ENCODE peak calls at places on chromosomes 11 and 22, in six cellular contexts. One of them, this sample, is unnamed.

GRCh38 chr11:1881442-1882264 is 10.0 kb downstream of the PRR33 start:
- DNase-seq in adrenal gland: no peak
- DNase-seq in body of pancreas: peak
- DNase-seq in transverse colon: no peak
- DNase-seq in Peyer's patch: peak
- DNase-seq in H1: no peak
- DNase-seq in this sample: peak

GRCh38 chr11:94674005-94674491 is 94.1 kb upstream of the AMOTL1 start:
- DNase-seq in body of pancreas: no peak
- DNase-seq in adrenal gland: peak
- DNase-seq in H1: peak
- DNase-seq in transverse colon: no peak
- DNase-seq in Peyer's patch: no peak
- DNase-seq in this sample: peak

GRCh38 chr11:59503276-59503675 is at the start of gene OR4D11:
- DNase-seq in transverse colon: no peak
- DNase-seq in H1: no peak
- DNase-seq in body of pancreas: no peak
- DNase-seq in adrenal gland: no peak
- DNase-seq in Peyer's patch: no peak
- DNase-seq in this sample: no peak

GRCh38 chr11:6405837-6406236 is 13.1 kb downstream of the APBB1 start:
- DNase-seq in transverse colon: no peak
- DNase-seq in adrenal gland: no peak
- DNase-seq in H1: no peak
- DNase-seq in body of pancreas: no peak
- DNase-seq in Peyer's patch: no peak
- DNase-seq in this sample: no peak

GRCh38 chr22:36379593-36380361 is 8.0 kb downstream of the MYH9 start:
- DNase-seq in H1: no peak
- DNase-seq in body of pancreas: no peak
- DNase-seq in Peyer's patch: peak
- DNase-seq in transverse colon: no peak
- DNase-seq in adrenal gland: no peak
- DNase-seq in this sample: no peak

GRCh38 chr11:26231252-26231661 is 100.7 kb upstream of the ANO3 start:
- DNase-seq in H1: no peak
- DNase-seq in body of pancreas: no peak
- DNase-seq in Peyer's patch: no peak
- DNase-seq in transverse colon: no peak
- DNase-seq in adrenal gland: no peak
- DNase-seq in this sample: no peak

GRCh38 chr22:25360411-25360810 is 141.0 kb downstream of the CRYBB2 start:
- DNase-seq in transverse colon: no peak
- DNase-seq in H1: no peak
- DNase-seq in adrenal gland: no peak
- DNase-seq in Peyer's patch: no peak
- DNase-seq in body of pancreas: no peak
- DNase-seq in this sample: no peak

GRCh38 chr11:61817471-61818202 is 834 bp upstream of the FADS1 start:
- DNase-seq in adrenal gland: no peak
- DNase-seq in body of pancreas: no peak
- DNase-seq in transverse colon: no peak
- DNase-seq in H1: no peak
- DNase-seq in Peyer's patch: no peak
- DNase-seq in this sample: no peak

GRCh38 chr11:112635338-112635737 is 325.9 kb upstream of the NCAM1 start:
- DNase-seq in H1: no peak
- DNase-seq in transverse colon: no peak
- DNase-seq in body of pancreas: no peak
- DNase-seq in Peyer's patch: no peak
- DNase-seq in adrenal gland: no peak
- DNase-seq in this sample: no peak

GRCh38 chr11:116226731-116227130 is 546.1 kb downstream of the BUD13 start:
- DNase-seq in body of pancreas: no peak
- DNase-seq in Peyer's patch: no peak
- DNase-seq in H1: no peak
- DNase-seq in adrenal gland: no peak
- DNase-seq in transverse colon: no peak
- DNase-seq in this sample: no peak

GRCh38 chr11:125053167-125053566 is 9.9 kb upstream of the SLC37A2 start:
- DNase-seq in body of pancreas: no peak
- DNase-seq in H1: no peak
- DNase-seq in transverse colon: no peak
- DNase-seq in Peyer's patch: no peak
- DNase-seq in adrenal gland: no peak
- DNase-seq in this sample: no peak

GRCh38 chr11:71070490-71071455 is 181.6 kb downstream of the SHANK2 start:
- DNase-seq in transverse colon: no peak
- DNase-seq in Peyer's patch: no peak
- DNase-seq in adrenal gland: no peak
- DNase-seq in body of pancreas: no peak
- DNase-seq in H1: no peak
- DNase-seq in this sample: no peak
- H3K4me3 ChIP-seq in transverse colon: no peak
- H3K4me3 ChIP-seq in Peyer's patch: no peak
- H3K4me3 ChIP-seq in adrenal gland: no peak
- H3K4me3 ChIP-seq in body of pancreas: no peak
- H3K4me3 ChIP-seq in H1: no peak
- H3K4me3 ChIP-seq in this sample: no peak

DNA sequence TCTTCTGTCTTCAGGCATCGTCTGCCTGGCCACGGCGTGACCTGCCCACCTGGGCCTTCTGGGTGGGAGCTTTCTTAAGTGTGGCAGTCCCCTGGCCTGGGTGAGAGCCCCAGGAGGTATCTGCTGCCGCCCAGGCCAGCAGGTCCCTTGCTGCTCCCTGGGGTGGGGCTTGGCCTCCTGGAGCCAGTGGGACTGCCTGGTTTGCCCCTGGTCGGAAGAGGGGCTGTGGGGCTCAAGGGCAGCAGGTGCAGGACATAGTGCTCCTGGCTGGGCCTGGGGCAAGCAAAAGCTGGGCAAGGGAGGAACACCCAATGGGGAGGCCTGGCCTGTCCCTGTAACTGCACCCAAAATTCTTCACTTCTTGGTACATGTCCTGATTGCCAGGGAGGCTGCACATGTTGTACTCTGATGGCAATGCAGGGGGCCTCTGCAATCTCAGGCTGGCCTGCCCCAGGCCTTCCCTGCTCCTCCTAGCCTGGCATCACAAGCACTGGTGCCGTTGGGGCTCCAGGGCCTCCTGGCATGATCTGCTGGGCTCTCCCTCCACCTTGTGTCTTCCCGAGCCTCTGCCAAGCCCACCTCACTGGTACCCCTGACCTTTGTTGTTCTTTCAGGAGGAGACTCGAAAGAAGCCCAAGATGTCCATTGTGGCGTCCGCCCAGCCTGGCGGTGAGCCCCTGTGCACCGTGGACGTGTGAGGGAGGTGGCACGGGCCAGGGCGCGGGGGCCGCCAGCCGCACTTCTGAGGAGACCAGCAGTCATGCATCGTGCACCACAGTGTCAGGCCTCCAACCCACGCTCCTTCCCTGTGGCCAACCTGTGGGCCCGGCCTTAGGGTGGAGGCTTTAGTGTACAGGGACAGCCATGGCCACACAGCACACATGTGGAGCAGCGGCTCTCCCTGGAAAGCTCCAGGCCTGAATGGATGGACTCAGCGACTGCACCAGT is 6.2 kb upstream of the RANBP1 start:
- DNase-seq in H1: no peak
- DNase-seq in transverse colon: no peak
- DNase-seq in Peyer's patch: no peak
- DNase-seq in adrenal gland: no peak
- DNase-seq in body of pancreas: no peak
- DNase-seq in this sample: no peak
- TF ChIP-seq POLR2A in H1: peak
- TF ChIP-seq POLR2A in transverse colon: no peak
- TF ChIP-seq POLR2A in Peyer's patch: no peak
- TF ChIP-seq POLR2A in adrenal gland: no peak
- TF ChIP-seq POLR2A in body of pancreas: no peak
- TF ChIP-seq POLR2A in this sample: no peak

DNA sequence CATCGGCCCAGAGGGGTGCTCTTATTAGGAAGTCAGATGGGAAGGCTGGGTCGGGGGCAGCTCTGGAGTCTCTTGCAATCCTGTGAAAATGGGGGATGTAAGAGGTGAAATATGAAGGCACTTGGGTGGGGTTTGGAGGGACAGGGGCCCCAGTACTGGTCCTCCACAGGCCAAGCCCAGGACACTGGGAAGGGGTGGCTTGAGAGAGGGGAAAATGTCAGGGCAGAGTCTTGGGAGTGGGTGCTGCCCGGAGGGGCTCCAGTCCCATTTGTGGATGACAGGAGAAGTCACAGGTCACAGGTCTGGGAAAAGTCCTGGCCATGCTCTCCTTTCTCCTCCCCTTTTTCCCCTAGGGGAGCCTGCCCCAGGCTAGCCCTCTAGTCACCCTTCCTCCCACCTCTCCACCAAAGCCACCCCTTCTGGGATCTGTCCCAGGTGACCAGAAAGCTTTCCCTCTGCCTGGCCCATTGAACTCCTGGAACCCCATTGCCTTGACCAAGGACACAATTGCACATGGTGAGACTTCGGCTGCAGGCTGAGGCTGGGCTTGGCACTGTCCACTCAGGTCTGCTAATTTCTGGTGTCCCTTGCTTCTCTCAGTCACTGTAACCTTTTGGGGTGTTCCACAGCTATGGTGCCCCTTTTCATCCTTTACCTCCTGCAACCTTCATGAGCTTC is 1465.0 kb downstream of the TBC1D22A start:
- DNase-seq in adrenal gland: no peak
- DNase-seq in body of pancreas: no peak
- DNase-seq in H1: peak
- DNase-seq in transverse colon: no peak
- DNase-seq in Peyer's patch: no peak
- DNase-seq in this sample: no peak
- H3K27ac ChIP-seq in adrenal gland: no peak
- H3K27ac ChIP-seq in body of pancreas: no peak
- H3K27ac ChIP-seq in H1: no peak
- H3K27ac ChIP-seq in transverse colon: no peak
- H3K27ac ChIP-seq in Peyer's patch: no peak
- H3K27ac ChIP-seq in this sample: no peak

GRCh38 chr22:37525073-37525745 is 6.0 kb upstream of the CARD10 start:
- DNase-seq in transverse colon: no peak
- DNase-seq in Peyer's patch: no peak
- DNase-seq in adrenal gland: peak
- DNase-seq in body of pancreas: no peak
- DNase-seq in H1: no peak
- DNase-seq in this sample: no peak
- H3K4me3 ChIP-seq in transverse colon: no peak
- H3K4me3 ChIP-seq in Peyer's patch: no peak
- H3K4me3 ChIP-seq in adrenal gland: no peak
- H3K4me3 ChIP-seq in body of pancreas: no peak
- H3K4me3 ChIP-seq in H1: no peak
- H3K4me3 ChIP-seq in this sample: no peak

GRCh38 chr11:47552581-47553416 is at the start of gene CELF1:
- DNase-seq in H1: peak
- DNase-seq in body of pancreas: peak
- DNase-seq in Peyer's patch: peak
- DNase-seq in transverse colon: peak
- DNase-seq in adrenal gland: peak
- DNase-seq in this sample: peak
- TF ChIP-seq POLR2A in H1: peak
- TF ChIP-seq POLR2A in body of pancreas: peak
- TF ChIP-seq POLR2A in Peyer's patch: peak
- TF ChIP-seq POLR2A in transverse colon: peak
- TF ChIP-seq POLR2A in adrenal gland: no peak
- TF ChIP-seq POLR2A in this sample: no peak

DNA sequence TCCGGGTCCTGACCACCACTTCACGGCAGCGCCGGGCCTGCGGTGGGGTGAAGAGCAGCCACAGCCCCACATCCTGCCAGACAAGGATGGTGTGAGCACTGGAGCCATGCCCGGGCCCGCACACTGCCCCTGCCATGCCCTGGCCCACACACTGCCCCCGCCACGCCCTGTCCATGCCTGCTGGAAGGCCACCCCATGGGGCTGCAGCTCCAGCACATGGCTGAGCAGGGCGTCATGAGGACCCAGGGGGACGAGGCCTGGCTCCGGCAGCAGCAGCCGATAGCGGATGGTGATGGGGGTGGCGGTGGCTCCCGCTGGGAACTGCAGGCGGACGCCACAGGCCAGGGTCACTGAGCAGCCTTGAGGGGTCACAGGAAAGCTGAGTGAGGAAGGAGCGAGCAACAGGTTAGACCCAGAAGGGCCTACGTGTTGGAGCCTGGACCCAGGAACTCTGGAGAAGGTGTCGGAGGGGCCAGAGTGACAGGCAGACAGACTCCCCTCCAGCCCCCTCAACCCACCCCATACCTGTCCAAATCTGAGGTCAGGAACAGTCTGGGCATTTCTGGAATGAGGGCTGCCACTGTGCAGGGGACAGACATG is 2.9 kb downstream of the PIDD1 start:
- DNase-seq in adrenal gland: no peak
- DNase-seq in H1: no peak
- DNase-seq in transverse colon: no peak
- DNase-seq in Peyer's patch: no peak
- DNase-seq in body of pancreas: no peak
- DNase-seq in this sample: no peak
- H3K27ac ChIP-seq in adrenal gland: no peak
- H3K27ac ChIP-seq in H1: no peak
- H3K27ac ChIP-seq in transverse colon: no peak
- H3K27ac ChIP-seq in Peyer's patch: no peak
- H3K27ac ChIP-seq in body of pancreas: no peak
- H3K27ac ChIP-seq in this sample: no peak

DNA sequence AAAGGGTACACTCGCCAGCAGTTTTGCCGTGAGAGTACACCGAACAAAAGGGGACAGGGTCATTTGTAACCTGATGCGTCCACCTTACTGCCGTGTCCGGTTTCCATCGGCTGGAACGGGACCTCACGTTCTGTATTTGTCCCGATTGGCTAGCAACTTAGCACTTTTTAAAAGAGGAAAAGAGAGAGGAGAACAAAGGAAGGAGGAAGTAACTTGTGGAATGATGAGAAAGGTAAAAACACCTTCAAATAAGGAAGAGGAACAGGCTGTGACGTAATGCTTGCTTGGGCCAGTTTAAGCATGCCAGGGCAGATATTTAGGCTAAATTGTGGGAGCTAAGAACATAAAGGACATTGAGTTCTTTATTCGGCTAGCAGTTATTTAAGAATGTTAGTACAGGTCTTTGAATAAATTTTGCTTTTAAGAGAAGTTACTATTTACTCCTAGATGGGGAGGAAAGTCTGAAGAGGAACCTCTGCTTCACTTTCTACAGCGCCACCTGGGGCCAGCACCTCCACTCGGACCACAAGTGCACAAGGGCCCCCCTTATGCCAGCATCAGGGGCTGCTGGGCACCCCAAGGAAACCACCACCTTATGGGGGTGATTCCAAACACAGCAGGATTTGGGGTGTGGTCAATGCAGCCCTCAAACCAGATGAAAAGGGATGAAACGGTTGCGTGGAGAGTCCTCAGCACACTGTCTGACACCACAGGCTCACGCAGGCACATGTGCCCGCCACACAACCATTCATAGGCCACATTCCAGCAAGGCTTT is 5.8 kb downstream of the ARSA start:
- DNase-seq in adrenal gland: no peak
- DNase-seq in Peyer's patch: peak
- DNase-seq in body of pancreas: peak
- DNase-seq in H1: peak
- DNase-seq in transverse colon: peak
- DNase-seq in this sample: no peak
- H3K4me3 ChIP-seq in adrenal gland: no peak
- H3K4me3 ChIP-seq in Peyer's patch: peak
- H3K4me3 ChIP-seq in body of pancreas: no peak
- H3K4me3 ChIP-seq in H1: no peak
- H3K4me3 ChIP-seq in transverse colon: peak
- H3K4me3 ChIP-seq in this sample: no peak